ENCODE peak calls at places on chromosomes 11 and 22, in nine cellular contexts. F is mammary epithelial cell, W is HepG2, N is GM23248, T is PC-3, P is HCT116, O is neural progenitor cell, Q is fibroblast of lung, S is astrocyte. G is an unnamed sample.

GRCh38 chr11:9385288-9385902 is 943 bp downstream of the IPO7 start:
- DNase-seq in F (no peak), W (peak), N (no peak), T (no peak), P (no peak), O (no peak), Q (no peak), S (no peak), G (peak)

GRCh38 chr11:8013833-8014232 is 26.7 kb downstream of the EIF3F start:
- DNase-seq in F (no peak), W (no peak), N (no peak), T (no peak), P (no peak), O (no peak), Q (no peak), S (no peak), G (no peak)

GRCh38 chr11:108117746-108118371 is 3.5 kb upstream of the ACAT1 start:
- DNase-seq in F (peak), W (peak), N (peak), T (peak), P (peak), O (peak), Q (peak), S (peak), G (peak)

GRCh38 chr11:626475-627272 is at the start of gene SCT:
- DNase-seq in F (no peak), W (no peak), N (no peak), T (no peak), P (no peak), O (peak), Q (no peak), S (no peak), G (no peak)

GRCh38 chr11:28464252-28464867 is 356.2 kb downstream of the METTL15 start:
- DNase-seq in F (no peak), W (no peak), N (no peak), T (no peak), P (no peak), O (no peak), Q (peak), S (peak), G (no peak)

GRCh38 chr11:64128255-64129006 is 37.5 kb downstream of the MACROD1 start:
- DNase-seq in F (no peak), W (no peak), N (peak), T (no peak), P (no peak), O (no peak), Q (no peak), S (no peak), G (no peak)

GRCh38 chr11:28463826-28464225 is 355.6 kb downstream of the METTL15 start:
- DNase-seq in F (no peak), W (no peak), N (no peak), T (no peak), P (no peak), O (no peak), Q (peak), S (peak), G (no peak)

GRCh38 chr11:64299847-64300648 is at the start of gene CATSPERZ:
- DNase-seq in F (no peak), W (no peak), N (peak), T (no peak), P (no peak), O (no peak), Q (no peak), S (no peak), G (peak)

GRCh38 chr11:340539-341512 is 20.2 kb upstream of the IFITM3 start:
- DNase-seq in F (no peak), W (no peak), N (no peak), T (no peak), P (no peak), O (no peak), Q (no peak), S (no peak), G (no peak)

GRCh38 chr22:29344137-29344536 is 28.6 kb upstream of the RASL10A start:
- DNase-seq in F (peak), W (peak), N (peak), T (peak), P (peak), O (no peak), Q (peak), S (peak), G (no peak)

GRCh38 chr11:123364145-123364544 is 65.9 kb upstream of the GRAMD1B start:
- DNase-seq in F (no peak), W (no peak), N (no peak), T (no peak), P (no peak), O (peak), Q (no peak), S (no peak), G (no peak)

GRCh38 chr22:36371920-36372319 is 15.8 kb downstream of the MYH9 start:
- DNase-seq in F (no peak), W (no peak), N (no peak), T (no peak), P (no peak), O (no peak), Q (no peak), S (no peak), G (no peak)

GRCh38 chr11:76824083-76824939 is 36.4 kb upstream of the ACER3 start:
- DNase-seq in F (peak), W (no peak), N (peak), T (peak), P (peak), O (no peak), Q (peak), S (no peak), G (no peak)
- H3K4me3 ChIP-seq in F (no peak), W (no peak), N (no peak), T (peak), P (peak), O (no peak), Q (no peak), S (no peak), G (no peak)

DNA sequence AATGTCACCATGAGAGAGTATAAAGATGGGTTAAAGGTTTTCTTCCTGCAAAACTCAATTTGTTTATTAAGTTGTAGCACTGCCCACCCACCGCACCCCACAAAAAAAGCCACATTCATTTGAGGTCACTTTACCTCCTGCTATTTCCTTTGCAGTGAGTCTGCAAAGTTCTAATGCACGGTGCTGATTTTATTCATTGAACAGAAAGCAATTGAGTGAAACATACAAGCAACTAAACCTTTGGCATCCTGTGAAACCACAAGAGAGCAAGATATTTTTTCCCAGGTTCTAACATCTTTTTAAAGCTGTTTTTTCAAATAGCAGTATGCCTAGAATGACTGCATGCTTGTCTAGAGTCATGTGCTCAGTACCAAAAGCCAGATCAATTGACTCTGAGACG is 39.0 kb downstream of the RRAS2 start:
- DNase-seq in F (no peak), W (no peak), N (peak), T (no peak), P (no peak), O (no peak), Q (peak), S (peak), G (peak)
- H3K9ac ChIP-seq in F (no peak), W (no peak), N (no peak), T (no peak), P (no peak), O (no peak), Q (no peak), S (no peak), G (no peak)

GRCh38 chr22:44330188-44330726 is 17.5 kb upstream of the SHISAL1 start:
- DNase-seq in F (no peak), W (no peak), N (no peak), T (no peak), P (no peak), O (no peak), Q (no peak), S (no peak), G (no peak)
- TF ChIP-seq EZH2 in F (no peak), W (no peak), N (no peak), T (no peak), P (no peak), O (no peak), Q (no peak), S (no peak), G (no peak)

GRCh38 chr11:70402685-70403084 is 4.4 kb downstream of the CTTN start:
- DNase-seq in F (peak), W (no peak), N (no peak), T (peak), P (no peak), O (no peak), Q (no peak), S (no peak), G (no peak)

GRCh38 chr11:70398834-70399680 is 728 bp downstream of the CTTN start:
- DNase-seq in F (no peak), W (no peak), N (no peak), T (no peak), P (no peak), O (no peak), Q (no peak), S (no peak), G (no peak)

GRCh38 chr11:70399681-70400112 is 1.4 kb downstream of the CTTN start:
- DNase-seq in F (peak), W (peak), N (peak), T (peak), P (peak), O (peak), Q (peak), S (peak), G (no peak)

GRCh38 chr11:70397983-70398833 is at the start of gene CTTN:
- DNase-seq in F (peak), W (peak), N (peak), T (peak), P (peak), O (peak), Q (peak), S (peak), G (peak)

GRCh38 chr11:70400643-70401042 is 2.3 kb downstream of the CTTN start:
- DNase-seq in F (no peak), W (no peak), N (no peak), T (no peak), P (no peak), O (no peak), Q (no peak), S (no peak), G (no peak)
- H3K4me3 ChIP-seq in F (no peak), W (no peak), N (peak), T (peak), P (no peak), O (no peak), Q (peak), S (no peak), G (no peak)

GRCh38 chr22:20135265-20135664 is 3.7 kb downstream of the ZDHHC8 start:
- DNase-seq in F (no peak), W (no peak), N (no peak), T (no peak), P (no peak), O (no peak), Q (no peak), S (no peak), G (no peak)
- H3K9ac ChIP-seq in F (no peak), W (no peak), N (no peak), T (no peak), P (no peak), O (no peak), Q (no peak), S (no peak), G (no peak)

GRCh38 chr22:20965104-20965887 is 1.8 kb upstream of the AIFM3 start:
- DNase-seq in F (no peak), W (no peak), N (no peak), T (no peak), P (no peak), O (peak), Q (no peak), S (no peak), G (no peak)

GRCh38 chr22:20963201-20964052 is 3.6 kb upstream of the AIFM3 start:
- DNase-seq in F (no peak), W (peak), N (no peak), T (no peak), P (no peak), O (no peak), Q (no peak), S (no peak), G (no peak)

GRCh38 chr22:20964090-20964798 is 2.8 kb upstream of the AIFM3 start:
- DNase-seq in F (no peak), W (no peak), N (no peak), T (no peak), P (no peak), O (no peak), Q (no peak), S (no peak), G (no peak)

GRCh38 chr22:20965888-20966855 is 883 bp upstream of the AIFM3 start:
- DNase-seq in F (no peak), W (no peak), N (no peak), T (no peak), P (no peak), O (no peak), Q (no peak), S (no peak), G (no peak)

DNA sequence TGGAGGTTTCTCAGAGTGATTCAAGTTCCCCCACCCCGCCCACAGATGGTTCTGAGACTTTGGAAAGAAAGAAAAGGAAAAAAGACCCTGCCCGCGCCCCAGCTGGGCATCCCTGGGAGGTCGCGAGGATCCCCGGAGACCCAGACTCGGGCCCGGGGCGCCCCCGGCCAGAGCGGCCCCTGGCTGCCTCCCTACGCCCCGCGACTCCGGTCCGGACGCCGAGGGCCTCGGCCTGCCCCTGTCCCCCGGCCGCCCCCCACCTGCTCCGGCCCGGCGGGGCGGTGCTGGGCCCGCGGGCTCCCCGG is 2.3 kb upstream of the AIFM3 start:
- DNase-seq in F (no peak), W (no peak), N (no peak), T (no peak), P (no peak), O (no peak), Q (no peak), S (no peak), G (no peak)
- TF ChIP-seq EZH2 in F (no peak), W (no peak), N (peak), T (no peak), P (no peak), O (no peak), Q (no peak), S (no peak), G (no peak)

G was measured in MM.1S.